ENCODE peak calls at places on chromosomes 16 and 17, in nine cellular contexts. S is thyroid gland, C is astrocyte of the cerebellum, N is right atrium auricular region, L is fibroblast of the aortic adventitia, Y is thoracic aorta, F is GM12878, Z is tibial artery, H is H9. X is an unnamed sample.
A peak's percentile ranks its signal among the peaks of the same experiment; 100 is the strongest.

GRCh38 chr16:69773255-69773947 is 11.3 kb downstream of the WWP2 start:
- DNase-seq in L (no peak), Z (no peak), Y (no peak), N (no peak), C (no peak), S (no peak), F (no peak), H (no peak), X (no peak)

GRCh38 chr17:79296290-79296689 is 221.7 kb downstream of the ENGASE start:
- DNase-seq in Z (no peak), C (no peak), S (no peak), L (no peak), H (no peak), F (no peak), Y (no peak), N (no peak), X (no peak)

GRCh38 chr17:38868095-38868967 is 1.5 kb upstream of the LASP1 start:
- DNase-seq in Z (peak; percentile 75), S (no peak), H (no peak), F (peak; percentile 51), Y (no peak), C (no peak), N (peak; percentile 87), L (peak; percentile 69), X (no peak)

GRCh38 chr17:17841620-17842025 is 4.8 kb upstream of the SREBF1 start:
- DNase-seq in Y (no peak), H (peak; percentile 49), L (no peak), Z (no peak), C (no peak), S (peak; percentile 98), F (no peak), N (no peak), X (peak; percentile 78)

GRCh38 chr17:14813649-14814048 is 451.5 kb downstream of the PMP22 start:
- DNase-seq in Y (no peak), N (no peak), F (no peak), H (peak; percentile 92), C (no peak), S (peak; percentile 3), Z (no peak), L (peak; percentile 15), X (no peak)

GRCh38 chr17:35701491-35701890 is 29.9 kb upstream of the RASL10B start:
- DNase-seq in N (no peak), Y (no peak), H (no peak), Z (no peak), L (no peak), S (no peak), C (no peak), F (no peak), X (no peak)

GRCh38 chr17:18045691-18046090 is 6.5 kb downstream of the GID4 start:
- DNase-seq in Y (no peak), Z (no peak), N (no peak), L (no peak), S (no peak), C (no peak), H (no peak), F (no peak), X (no peak)

GRCh38 chr16:3119701-3120408 is 7.5 kb downstream of the ZNF205 start:
- DNase-seq in C (no peak), Y (no peak), N (no peak), F (no peak), H (no peak), L (no peak), Z (no peak), S (no peak), X (no peak)

DNA sequence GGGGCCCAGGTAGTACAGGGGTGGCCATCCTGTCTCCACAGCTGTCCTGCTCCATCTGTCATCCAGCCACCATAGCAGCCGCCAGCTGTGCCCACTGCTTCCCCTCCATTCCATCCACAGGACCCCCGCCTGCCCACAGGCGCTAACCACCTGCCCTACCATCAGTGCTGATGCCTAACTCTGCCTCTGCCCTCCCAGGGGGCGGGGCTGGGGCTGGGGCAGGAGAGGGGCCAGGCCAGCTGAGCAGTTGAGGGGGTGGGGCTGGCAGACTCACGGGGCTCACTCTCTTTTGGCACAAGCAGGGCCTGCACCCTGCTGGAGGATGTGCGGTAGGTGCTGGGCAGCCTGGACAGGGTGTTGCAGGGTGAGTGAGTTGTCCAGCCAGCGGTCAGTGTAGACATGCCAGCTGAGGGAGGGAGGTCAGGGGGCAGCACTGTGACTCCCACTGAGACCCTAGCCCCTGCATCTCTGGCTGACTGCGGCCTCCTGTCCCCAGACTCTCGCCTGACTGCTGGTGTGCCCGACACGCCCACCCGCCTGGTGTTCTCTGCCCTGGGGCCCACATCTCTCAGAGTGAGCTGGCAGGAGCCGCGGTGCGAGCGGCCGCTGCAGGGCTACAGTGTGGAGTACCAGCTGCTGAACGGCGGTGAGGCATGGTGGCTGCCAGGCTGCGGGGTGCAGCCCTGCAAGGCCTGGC is 9.6 kb downstream of the GALK1 start:
- DNase-seq in C (no peak), Z (no peak), S (no peak), Y (no peak), L (no peak), H (peak; percentile 60), F (no peak), N (no peak), X (peak; percentile 84)
- TF ChIP-seq CTCF in C (no peak), Z (no peak), S (no peak), Y (no peak), L (no peak), H (no peak), F (no peak), N (no peak), X (no peak)

DNA sequence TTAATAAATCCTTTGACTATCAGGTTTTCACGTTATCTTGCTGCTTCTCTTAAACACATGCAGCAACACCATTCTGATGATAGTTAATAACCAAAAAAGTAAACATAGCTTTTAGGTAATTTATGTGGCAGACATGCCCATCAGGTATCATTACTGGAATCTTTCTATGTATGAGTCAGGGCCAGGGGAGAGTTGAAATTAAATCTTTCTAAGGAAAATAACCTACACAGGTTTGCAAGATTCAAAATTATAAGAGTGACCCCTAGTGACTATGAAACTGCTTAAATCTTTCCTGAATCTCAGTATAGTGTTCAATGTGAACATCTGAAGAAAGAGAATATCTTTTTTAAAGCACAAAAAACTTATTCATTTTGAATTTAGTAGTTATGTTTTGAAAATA is 666.6 kb downstream of the CDH11 start:
- DNase-seq in C (no peak), F (no peak), Y (no peak), H (no peak), L (peak; percentile 76), Z (no peak), S (no peak), N (no peak), X (no peak)
- TF ChIP-seq CTCF in C (peak; percentile 7), F (no peak), Y (no peak), H (peak; percentile 15), L (peak; percentile 33), Z (no peak), S (no peak), N (no peak), X (peak; percentile 66)

GRCh38 chr16:8763899-8764298 is 33.5 kb downstream of the TMEM186 start:
- DNase-seq in C (no peak), N (no peak), Y (no peak), F (no peak), Z (no peak), H (no peak), S (no peak), L (no peak), X (no peak)

GRCh38 chr16:8768701-8769100 is 28.7 kb downstream of the TMEM186 start:
- DNase-seq in S (no peak), L (no peak), N (no peak), H (peak; percentile 55), F (no peak), Z (no peak), Y (no peak), C (no peak), X (no peak)

GRCh38 chr16:8764486-8765250 is 32.8 kb downstream of the TMEM186 start:
- DNase-seq in Y (no peak), S (no peak), Z (no peak), H (peak; percentile 44), L (no peak), N (no peak), C (no peak), F (no peak), X (no peak)

GRCh38 chr16:8763083-8763482 is 34.4 kb downstream of the TMEM186 start:
- DNase-seq in H (no peak), C (no peak), N (no peak), Z (no peak), F (no peak), Y (no peak), S (no peak), L (no peak), X (no peak)

DNA sequence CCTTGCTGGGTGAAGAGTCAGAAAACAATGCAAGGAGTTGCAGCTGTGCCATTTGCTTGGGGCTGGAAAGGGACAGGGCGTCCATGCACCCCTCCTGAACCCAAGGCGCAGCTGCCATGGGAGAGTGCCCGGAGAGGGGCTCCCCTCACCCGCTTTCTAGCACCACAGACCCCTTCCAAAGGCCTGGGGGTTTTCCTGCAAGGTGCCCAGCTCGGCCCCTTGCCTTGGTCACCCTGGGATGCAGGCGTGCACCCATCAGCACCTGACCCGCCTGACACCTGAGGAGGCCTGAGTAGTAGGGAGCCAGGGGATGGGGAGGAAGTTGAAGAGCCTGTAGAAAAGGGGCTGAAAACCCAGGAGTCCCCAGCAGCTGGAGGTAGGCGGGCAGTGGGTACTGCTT is 30.3 kb downstream of the TMEM186 start:
- DNase-seq in N (no peak), C (no peak), F (no peak), Y (no peak), S (no peak), H (no peak), Z (no peak), L (no peak), X (no peak)
- TF ChIP-seq CTCF in N (no peak), C (no peak), F (no peak), Y (no peak), S (no peak), H (no peak), Z (no peak), L (no peak), X (no peak)

GRCh38 chr16:56589141-56590039 is at the start of gene MT3:
- DNase-seq in S (peak; percentile 9), C (no peak), Z (no peak), F (no peak), L (no peak), N (no peak), H (peak; percentile 74), Y (no peak), X (no peak)

GRCh38 chr16:56594292-56594619 is 4.9 kb downstream of the MT3 start:
- DNase-seq in Z (no peak), N (no peak), L (no peak), H (no peak), C (no peak), S (no peak), Y (no peak), F (no peak), X (no peak)

GRCh38 chr16:56591377-56592060 is 2.2 kb downstream of the MT3 start:
- DNase-seq in H (no peak), Z (no peak), C (no peak), N (no peak), Y (no peak), L (no peak), F (no peak), S (no peak), X (no peak)

GRCh38 chr16:56588781-56589140 is 567 bp upstream of the MT3 start:
- DNase-seq in L (no peak), S (no peak), F (no peak), Z (no peak), H (no peak), N (no peak), C (no peak), Y (no peak), X (no peak)

DNA sequence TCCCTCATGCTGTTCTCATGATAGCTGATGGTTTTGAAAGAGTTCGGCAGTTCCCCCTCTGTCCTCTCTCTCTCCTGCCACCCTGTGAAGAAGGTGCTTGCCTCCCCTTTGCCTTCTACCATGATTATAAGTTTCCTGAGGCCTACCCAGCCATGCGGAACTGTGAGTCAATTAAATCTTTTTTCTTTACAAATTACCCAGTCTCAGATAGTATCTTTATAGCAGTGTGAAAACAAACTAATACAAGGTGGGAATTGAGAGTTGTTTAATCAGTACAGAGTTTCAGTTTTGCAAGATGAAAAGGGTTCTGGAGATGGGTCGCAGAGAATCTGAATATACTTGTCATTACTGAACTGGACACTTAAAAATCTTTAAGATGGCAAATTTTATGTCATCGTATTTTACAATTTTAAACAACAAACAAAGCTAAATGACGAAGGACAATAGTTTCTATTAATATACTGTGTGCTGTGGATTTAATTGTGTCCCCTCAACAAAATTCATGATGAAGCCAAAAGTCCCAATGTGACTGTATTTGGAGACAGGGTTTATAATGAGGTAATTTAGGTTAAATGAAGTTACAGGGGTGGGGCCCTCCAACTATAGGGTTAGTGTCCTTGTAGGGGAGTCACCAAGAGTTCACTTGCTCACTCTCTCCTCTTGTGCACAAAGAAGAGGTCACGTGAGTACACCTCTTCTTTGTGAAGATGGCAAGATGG is 4.4 kb downstream of the MT3 start:
- DNase-seq in F (no peak), Y (no peak), N (no peak), H (no peak), Z (no peak), C (no peak), L (no peak), S (no peak), X (no peak)
- TF ChIP-seq CTCF in F (no peak), Y (no peak), N (no peak), H (no peak), Z (no peak), C (no peak), L (no peak), S (no peak), X (no peak)